ENCODE peak calls at places on chromosomes 13 and 19, in eight cellular contexts. One of them, this sample, is unnamed.

GRCh38 chr19:16330368-16330801 is 5.8 kb downstream of the KLF2 start:
- DNase-seq in Right ventricle myocardium superior: peak
- DNase-seq in stimulated activated CD4-positive, alpha-beta T cell treated with anti-CD3 and anti-CD28 coated beads, TNF-alpha, amount 100 ng/mL, for 48 hours: peak
- DNase-seq in NCI-H1092 treated with DMSO at 0.1 percent for 48 hours: no peak
- DNase-seq in T-helper 2 cell: peak
- DNase-seq in SW 1271: peak
- DNase-seq in frontal cortex: no peak
- DNase-seq in anterior cingulate cortex: no peak
- DNase-seq in this sample: peak

GRCh38 chr19:46494936-46495788 is 505 bp downstream of the PNMA8B start:
- DNase-seq in Right ventricle myocardium superior: no peak
- DNase-seq in stimulated activated CD4-positive, alpha-beta T cell treated with anti-CD3 and anti-CD28 coated beads, TNF-alpha, amount 100 ng/mL, for 48 hours: no peak
- DNase-seq in NCI-H1092 treated with DMSO at 0.1 percent for 48 hours: no peak
- DNase-seq in T-helper 2 cell: no peak
- DNase-seq in SW 1271: no peak
- DNase-seq in frontal cortex: peak
- DNase-seq in anterior cingulate cortex: no peak
- DNase-seq in this sample: no peak

GRCh38 chr19:54518844-54519243 is 16.2 kb downstream of the LAIR2 start:
- DNase-seq in Right ventricle myocardium superior: no peak
- DNase-seq in stimulated activated CD4-positive, alpha-beta T cell treated with anti-CD3 and anti-CD28 coated beads, TNF-alpha, amount 100 ng/mL, for 48 hours: no peak
- DNase-seq in NCI-H1092 treated with DMSO at 0.1 percent for 48 hours: no peak
- DNase-seq in T-helper 2 cell: no peak
- DNase-seq in SW 1271: peak
- DNase-seq in frontal cortex: no peak
- DNase-seq in anterior cingulate cortex: no peak
- DNase-seq in this sample: no peak

GRCh38 chr19:1214299-1214861 is 8.8 kb downstream of the STK11 start:
- DNase-seq in Right ventricle myocardium superior: no peak
- DNase-seq in stimulated activated CD4-positive, alpha-beta T cell treated with anti-CD3 and anti-CD28 coated beads, TNF-alpha, amount 100 ng/mL, for 48 hours: no peak
- DNase-seq in NCI-H1092 treated with DMSO at 0.1 percent for 48 hours: no peak
- DNase-seq in T-helper 2 cell: no peak
- DNase-seq in SW 1271: no peak
- DNase-seq in frontal cortex: no peak
- DNase-seq in anterior cingulate cortex: no peak
- DNase-seq in this sample: no peak

GRCh38 chr13:31440132-31440531 is 240.4 kb downstream of the B3GLCT start:
- DNase-seq in Right ventricle myocardium superior: no peak
- DNase-seq in stimulated activated CD4-positive, alpha-beta T cell treated with anti-CD3 and anti-CD28 coated beads, TNF-alpha, amount 100 ng/mL, for 48 hours: no peak
- DNase-seq in NCI-H1092 treated with DMSO at 0.1 percent for 48 hours: no peak
- DNase-seq in T-helper 2 cell: no peak
- DNase-seq in SW 1271: no peak
- DNase-seq in frontal cortex: no peak
- DNase-seq in anterior cingulate cortex: no peak
- DNase-seq in this sample: no peak

GRCh38 chr13:105363747-105364177 is 1171.7 kb downstream of the EFNB2 start:
- DNase-seq in Right ventricle myocardium superior: no peak
- DNase-seq in stimulated activated CD4-positive, alpha-beta T cell treated with anti-CD3 and anti-CD28 coated beads, TNF-alpha, amount 100 ng/mL, for 48 hours: no peak
- DNase-seq in NCI-H1092 treated with DMSO at 0.1 percent for 48 hours: no peak
- DNase-seq in T-helper 2 cell: no peak
- DNase-seq in SW 1271: no peak
- DNase-seq in frontal cortex: no peak
- DNase-seq in anterior cingulate cortex: no peak
- DNase-seq in this sample: no peak

GRCh38 chr13:58712191-58712590 is 1080.6 kb downstream of the PCDH17 start:
- DNase-seq in Right ventricle myocardium superior: no peak
- DNase-seq in stimulated activated CD4-positive, alpha-beta T cell treated with anti-CD3 and anti-CD28 coated beads, TNF-alpha, amount 100 ng/mL, for 48 hours: no peak
- DNase-seq in NCI-H1092 treated with DMSO at 0.1 percent for 48 hours: no peak
- DNase-seq in T-helper 2 cell: no peak
- DNase-seq in SW 1271: peak
- DNase-seq in frontal cortex: no peak
- DNase-seq in anterior cingulate cortex: no peak
- DNase-seq in this sample: no peak

GRCh38 chr19:49832556-49832955 is 14.5 kb downstream of the MED25 start:
- DNase-seq in Right ventricle myocardium superior: no peak
- DNase-seq in stimulated activated CD4-positive, alpha-beta T cell treated with anti-CD3 and anti-CD28 coated beads, TNF-alpha, amount 100 ng/mL, for 48 hours: no peak
- DNase-seq in NCI-H1092 treated with DMSO at 0.1 percent for 48 hours: no peak
- DNase-seq in T-helper 2 cell: no peak
- DNase-seq in SW 1271: no peak
- DNase-seq in frontal cortex: no peak
- DNase-seq in anterior cingulate cortex: no peak
- DNase-seq in this sample: no peak

GRCh38 chr19:45253396-45254027 is 2.4 kb downstream of the MARK4 start:
- DNase-seq in Right ventricle myocardium superior: no peak
- DNase-seq in stimulated activated CD4-positive, alpha-beta T cell treated with anti-CD3 and anti-CD28 coated beads, TNF-alpha, amount 100 ng/mL, for 48 hours: no peak
- DNase-seq in NCI-H1092 treated with DMSO at 0.1 percent for 48 hours: no peak
- DNase-seq in T-helper 2 cell: no peak
- DNase-seq in SW 1271: no peak
- DNase-seq in frontal cortex: no peak
- DNase-seq in anterior cingulate cortex: no peak
- DNase-seq in this sample: no peak

GRCh38 chr13:46160065-46160464 is 21.9 kb downstream of the LCP1 start:
- DNase-seq in Right ventricle myocardium superior: no peak
- DNase-seq in stimulated activated CD4-positive, alpha-beta T cell treated with anti-CD3 and anti-CD28 coated beads, TNF-alpha, amount 100 ng/mL, for 48 hours: no peak
- DNase-seq in NCI-H1092 treated with DMSO at 0.1 percent for 48 hours: no peak
- DNase-seq in T-helper 2 cell: no peak
- DNase-seq in SW 1271: no peak
- DNase-seq in frontal cortex: no peak
- DNase-seq in anterior cingulate cortex: no peak
- DNase-seq in this sample: no peak

GRCh38 chr13:50159613-50160012 is 144.4 kb downstream of the KCNRG start:
- DNase-seq in Right ventricle myocardium superior: no peak
- DNase-seq in stimulated activated CD4-positive, alpha-beta T cell treated with anti-CD3 and anti-CD28 coated beads, TNF-alpha, amount 100 ng/mL, for 48 hours: no peak
- DNase-seq in NCI-H1092 treated with DMSO at 0.1 percent for 48 hours: no peak
- DNase-seq in T-helper 2 cell: no peak
- DNase-seq in SW 1271: no peak
- DNase-seq in frontal cortex: no peak
- DNase-seq in anterior cingulate cortex: no peak
- DNase-seq in this sample: no peak

GRCh38 chr19:13053238-13053637 is 49.4 kb downstream of the LYL1 start:
- DNase-seq in Right ventricle myocardium superior: no peak
- DNase-seq in stimulated activated CD4-positive, alpha-beta T cell treated with anti-CD3 and anti-CD28 coated beads, TNF-alpha, amount 100 ng/mL, for 48 hours: no peak
- DNase-seq in NCI-H1092 treated with DMSO at 0.1 percent for 48 hours: no peak
- DNase-seq in T-helper 2 cell: no peak
- DNase-seq in SW 1271: no peak
- DNase-seq in frontal cortex: no peak
- DNase-seq in anterior cingulate cortex: no peak
- DNase-seq in this sample: no peak

GRCh38 chr13:108957369-108958012 is 328.1 kb downstream of the MYO16 start:
- DNase-seq in Right ventricle myocardium superior: no peak
- DNase-seq in stimulated activated CD4-positive, alpha-beta T cell treated with anti-CD3 and anti-CD28 coated beads, TNF-alpha, amount 100 ng/mL, for 48 hours: no peak
- DNase-seq in NCI-H1092 treated with DMSO at 0.1 percent for 48 hours: no peak
- DNase-seq in T-helper 2 cell: no peak
- DNase-seq in SW 1271: peak
- DNase-seq in frontal cortex: no peak
- DNase-seq in anterior cingulate cortex: no peak
- DNase-seq in this sample: no peak

GRCh38 chr19:13689050-13689449 is 75.3 kb upstream of the MRI1 start:
- DNase-seq in Right ventricle myocardium superior: no peak
- DNase-seq in stimulated activated CD4-positive, alpha-beta T cell treated with anti-CD3 and anti-CD28 coated beads, TNF-alpha, amount 100 ng/mL, for 48 hours: no peak
- DNase-seq in NCI-H1092 treated with DMSO at 0.1 percent for 48 hours: peak
- DNase-seq in T-helper 2 cell: no peak
- DNase-seq in SW 1271: peak
- DNase-seq in frontal cortex: no peak
- DNase-seq in anterior cingulate cortex: no peak
- DNase-seq in this sample: peak

GRCh38 chr19:55699221-55699620 is 24.2 kb downstream of the EPN1 start:
- DNase-seq in Right ventricle myocardium superior: no peak
- DNase-seq in stimulated activated CD4-positive, alpha-beta T cell treated with anti-CD3 and anti-CD28 coated beads, TNF-alpha, amount 100 ng/mL, for 48 hours: no peak
- DNase-seq in NCI-H1092 treated with DMSO at 0.1 percent for 48 hours: no peak
- DNase-seq in T-helper 2 cell: no peak
- DNase-seq in SW 1271: no peak
- DNase-seq in frontal cortex: no peak
- DNase-seq in anterior cingulate cortex: no peak
- DNase-seq in this sample: no peak

GRCh38 chr13:41610426-41610825 is 153.1 kb downstream of the RGCC start:
- DNase-seq in Right ventricle myocardium superior: peak
- DNase-seq in stimulated activated CD4-positive, alpha-beta T cell treated with anti-CD3 and anti-CD28 coated beads, TNF-alpha, amount 100 ng/mL, for 48 hours: no peak
- DNase-seq in NCI-H1092 treated with DMSO at 0.1 percent for 48 hours: peak
- DNase-seq in T-helper 2 cell: no peak
- DNase-seq in SW 1271: peak
- DNase-seq in frontal cortex: no peak
- DNase-seq in anterior cingulate cortex: no peak
- DNase-seq in this sample: no peak

GRCh38 chr13:42009057-42009456 is 39.4 kb upstream of the DGKH start:
- DNase-seq in Right ventricle myocardium superior: no peak
- DNase-seq in stimulated activated CD4-positive, alpha-beta T cell treated with anti-CD3 and anti-CD28 coated beads, TNF-alpha, amount 100 ng/mL, for 48 hours: no peak
- DNase-seq in NCI-H1092 treated with DMSO at 0.1 percent for 48 hours: no peak
- DNase-seq in T-helper 2 cell: no peak
- DNase-seq in SW 1271: no peak
- DNase-seq in frontal cortex: no peak
- DNase-seq in anterior cingulate cortex: no peak
- DNase-seq in this sample: no peak

GRCh38 chr19:751501-752341 is 809 bp downstream of the MISP start:
- DNase-seq in Right ventricle myocardium superior: no peak
- DNase-seq in stimulated activated CD4-positive, alpha-beta T cell treated with anti-CD3 and anti-CD28 coated beads, TNF-alpha, amount 100 ng/mL, for 48 hours: no peak
- DNase-seq in NCI-H1092 treated with DMSO at 0.1 percent for 48 hours: no peak
- DNase-seq in T-helper 2 cell: no peak
- DNase-seq in SW 1271: peak
- DNase-seq in frontal cortex: no peak
- DNase-seq in anterior cingulate cortex: no peak
- DNase-seq in this sample: no peak

GRCh38 chr13:112690242-112690943 is 555 bp downstream of the ATP11A start:
- DNase-seq in Right ventricle myocardium superior: peak
- DNase-seq in stimulated activated CD4-positive, alpha-beta T cell treated with anti-CD3 and anti-CD28 coated beads, TNF-alpha, amount 100 ng/mL, for 48 hours: peak
- DNase-seq in NCI-H1092 treated with DMSO at 0.1 percent for 48 hours: no peak
- DNase-seq in T-helper 2 cell: no peak
- DNase-seq in SW 1271: no peak
- DNase-seq in frontal cortex: peak
- DNase-seq in anterior cingulate cortex: no peak
- DNase-seq in this sample: peak

GRCh38 chr19:489418-490196 is 6.7 kb upstream of the MADCAM1 start:
- DNase-seq in Right ventricle myocardium superior: peak
- DNase-seq in stimulated activated CD4-positive, alpha-beta T cell treated with anti-CD3 and anti-CD28 coated beads, TNF-alpha, amount 100 ng/mL, for 48 hours: no peak
- DNase-seq in NCI-H1092 treated with DMSO at 0.1 percent for 48 hours: no peak
- DNase-seq in T-helper 2 cell: no peak
- DNase-seq in SW 1271: no peak
- DNase-seq in frontal cortex: peak
- DNase-seq in anterior cingulate cortex: no peak
- DNase-seq in this sample: no peak

GRCh38 chr13:41568990-41569387 is 111.6 kb downstream of the RGCC start:
- DNase-seq in Right ventricle myocardium superior: no peak
- DNase-seq in stimulated activated CD4-positive, alpha-beta T cell treated with anti-CD3 and anti-CD28 coated beads, TNF-alpha, amount 100 ng/mL, for 48 hours: no peak
- DNase-seq in NCI-H1092 treated with DMSO at 0.1 percent for 48 hours: no peak
- DNase-seq in T-helper 2 cell: no peak
- DNase-seq in SW 1271: no peak
- DNase-seq in frontal cortex: no peak
- DNase-seq in anterior cingulate cortex: no peak
- DNase-seq in this sample: no peak

GRCh38 chr13:51683537-51684050 is 99.3 kb downstream of the WDFY2 start:
- DNase-seq in Right ventricle myocardium superior: no peak
- DNase-seq in stimulated activated CD4-positive, alpha-beta T cell treated with anti-CD3 and anti-CD28 coated beads, TNF-alpha, amount 100 ng/mL, for 48 hours: no peak
- DNase-seq in NCI-H1092 treated with DMSO at 0.1 percent for 48 hours: no peak
- DNase-seq in T-helper 2 cell: no peak
- DNase-seq in SW 1271: no peak
- DNase-seq in frontal cortex: no peak
- DNase-seq in anterior cingulate cortex: no peak
- DNase-seq in this sample: no peak